ENCODE peak calls at places on chromosome 3, in six cellular contexts. M, A, G, S, K and L are unnamed samples.

GRCh38 chr3:42451116-42451515 is 40.7 kb upstream of the LYZL4 start:
- DNase-seq in M (no peak), A (no peak), G (no peak), S (no peak), K (peak), L (no peak)

GRCh38 chr3:21645121-21645897 is 105.7 kb downstream of the ZNF385D start:
- DNase-seq in M (no peak), A (no peak), G (no peak), S (peak), K (peak), L (no peak)

GRCh38 chr3:110620118-110620517 is 451.5 kb upstream of the NECTIN3 start:
- DNase-seq in M (no peak), A (no peak), G (no peak), S (no peak), K (no peak), L (no peak)

GRCh38 chr3:196794467-196794866 is 54.8 kb downstream of the PAK2 start:
- DNase-seq in M (no peak), A (no peak), G (no peak), S (no peak), K (no peak), L (no peak)

GRCh38 chr3:30578986-30579579 is 27.3 kb upstream of the TGFBR2 start:
- DNase-seq in M (no peak), A (no peak), G (no peak), S (no peak), K (no peak), L (no peak)

GRCh38 chr3:59559721-59560514 is 510.1 kb upstream of the CFAP20DC start:
- DNase-seq in M (no peak), A (no peak), G (no peak), S (no peak), K (peak), L (no peak)

GRCh38 chr3:194203482-194204035 is 67.6 kb downstream of the HES1 start:
- DNase-seq in M (no peak), A (no peak), G (peak), S (no peak), K (no peak), L (peak)

GRCh38 chr3:155018621-155019330 is 61.3 kb upstream of the MME start:
- DNase-seq in M (no peak), A (no peak), G (no peak), S (no peak), K (peak), L (no peak)

GRCh38 chr3:8366214-8366613 is 135.4 kb upstream of the LMCD1 start:
- DNase-seq in M (no peak), A (no peak), G (no peak), S (no peak), K (no peak), L (no peak)

GRCh38 chr3:18445421-18446066 is 20.4 kb upstream of the SATB1 start:
- DNase-seq in M (peak), A (peak), G (no peak), S (no peak), K (no peak), L (no peak)

GRCh38 chr3:107421170-107421792 is 44.0 kb downstream of the CCDC54 start:
- DNase-seq in M (peak), A (no peak), G (peak), S (no peak), K (peak), L (peak)

GRCh38 chr3:193055352-193055751 is 137.7 kb upstream of the MB21D2 start:
- DNase-seq in M (no peak), A (no peak), G (no peak), S (no peak), K (no peak), L (no peak)

GRCh38 chr3:159821737-159822136 is 166.9 kb upstream of the IL12A start:
- DNase-seq in M (no peak), A (no peak), G (no peak), S (no peak), K (no peak), L (no peak)